ENCODE peak calls at places on chromosomes 2 and 18, in four cellular contexts. One of them, this sample, is unnamed.

GRCh38 chr2:49973917-49974368 is 819.6 kb upstream of the FSHR start:
- DNase-seq in GM12892: no peak
- DNase-seq in body of pancreas: peak; percentile 51
- DNase-seq in adrenal gland: peak; percentile 24
- DNase-seq in this sample: no peak

GRCh38 chr2:12197133-12197532 is 450.7 kb downstream of the LPIN1 start:
- DNase-seq in GM12892: no peak
- DNase-seq in body of pancreas: no peak
- DNase-seq in adrenal gland: no peak
- DNase-seq in this sample: no peak

GRCh38 chr2:215907147-215907546 is 106.2 kb downstream of the MREG start:
- DNase-seq in GM12892: no peak
- DNase-seq in body of pancreas: no peak
- DNase-seq in adrenal gland: no peak
- DNase-seq in this sample: no peak

GRCh38 chr18:29172151-29173015 is 995.5 kb upstream of the CDH2 start:
- DNase-seq in GM12892: no peak
- DNase-seq in body of pancreas: no peak
- DNase-seq in adrenal gland: no peak
- DNase-seq in this sample: no peak

GRCh38 chr2:215068399-215068798 is 70.0 kb downstream of the ABCA12 start:
- DNase-seq in GM12892: no peak
- DNase-seq in body of pancreas: no peak
- DNase-seq in adrenal gland: no peak
- DNase-seq in this sample: no peak

GRCh38 chr2:120803764-120804335 is 68.2 kb downstream of the GLI2 start:
- DNase-seq in GM12892: no peak
- DNase-seq in body of pancreas: no peak
- DNase-seq in adrenal gland: no peak
- DNase-seq in this sample: no peak

GRCh38 chr2:212147921-212148513 is 390.6 kb downstream of the ERBB4 start:
- DNase-seq in GM12892: no peak
- DNase-seq in body of pancreas: no peak
- DNase-seq in adrenal gland: no peak
- DNase-seq in this sample: no peak

GRCh38 chr18:50790956-50791355 is 28.9 kb downstream of the MRO start:
- DNase-seq in GM12892: no peak
- DNase-seq in body of pancreas: no peak
- DNase-seq in adrenal gland: no peak
- DNase-seq in this sample: no peak

GRCh38 chr2:225894240-225894980 is 494.9 kb downstream of the NYAP2 start:
- DNase-seq in GM12892: no peak
- DNase-seq in body of pancreas: no peak
- DNase-seq in adrenal gland: no peak
- DNase-seq in this sample: no peak

GRCh38 chr18:56563568-56563967 is 74.8 kb downstream of the TXNL1 start:
- DNase-seq in GM12892: no peak
- DNase-seq in body of pancreas: no peak
- DNase-seq in adrenal gland: no peak
- DNase-seq in this sample: peak; percentile 47

GRCh38 chr2:189874571-189875320 is 90.5 kb downstream of the PMS1 start:
- DNase-seq in GM12892: no peak
- DNase-seq in body of pancreas: no peak
- DNase-seq in adrenal gland: no peak
- DNase-seq in this sample: no peak

GRCh38 chr2:72994282-72994990 is 77.1 kb downstream of the SFXN5 start:
- DNase-seq in GM12892: no peak
- DNase-seq in body of pancreas: no peak
- DNase-seq in adrenal gland: no peak
- DNase-seq in this sample: no peak

GRCh38 chr18:8889479-8889878 is 184.1 kb downstream of the MTCL1 start:
- DNase-seq in GM12892: no peak
- DNase-seq in body of pancreas: no peak
- DNase-seq in adrenal gland: no peak
- DNase-seq in this sample: no peak

GRCh38 chr2:8380026-8380425 is 301.8 kb upstream of the ID2 start:
- DNase-seq in GM12892: no peak
- DNase-seq in body of pancreas: peak; percentile 13
- DNase-seq in adrenal gland: peak; percentile 41
- DNase-seq in this sample: no peak

GRCh38 chr18:26568926-26569700 is 20.8 kb upstream of the KCTD1 start:
- DNase-seq in GM12892: no peak
- DNase-seq in body of pancreas: no peak
- DNase-seq in adrenal gland: no peak
- DNase-seq in this sample: no peak

GRCh38 chr18:39435986-39436385 is 1870.4 kb upstream of the CELF4 start:
- DNase-seq in GM12892: no peak
- DNase-seq in body of pancreas: no peak
- DNase-seq in adrenal gland: no peak
- DNase-seq in this sample: no peak

GRCh38 chr2:191366199-191366598 is 121.0 kb downstream of the MYO1B start:
- DNase-seq in GM12892: no peak
- DNase-seq in body of pancreas: no peak
- DNase-seq in adrenal gland: no peak
- DNase-seq in this sample: no peak

GRCh38 chr2:200658278-200658864 is 72.6 kb downstream of the AOX1 start:
- DNase-seq in GM12892: no peak
- DNase-seq in body of pancreas: peak; percentile 35
- DNase-seq in adrenal gland: peak; percentile 83
- DNase-seq in this sample: no peak

GRCh38 chr2:30185175-30185574 is 38.4 kb downstream of the YPEL5 start:
- DNase-seq in GM12892: no peak
- DNase-seq in body of pancreas: no peak
- DNase-seq in adrenal gland: no peak
- DNase-seq in this sample: no peak

GRCh38 chr2:212145111-212145510 is 393.5 kb downstream of the ERBB4 start:
- DNase-seq in GM12892: no peak
- DNase-seq in body of pancreas: no peak
- DNase-seq in adrenal gland: no peak
- DNase-seq in this sample: no peak

GRCh38 chr18:31983976-31984375 is 34.6 kb upstream of the RNF125 start:
- DNase-seq in GM12892: no peak
- DNase-seq in body of pancreas: no peak
- DNase-seq in adrenal gland: no peak
- DNase-seq in this sample: no peak

GRCh38 chr2:217387776-217388381 is 528.0 kb upstream of the TNP1 start:
- DNase-seq in GM12892: no peak
- DNase-seq in body of pancreas: no peak
- DNase-seq in adrenal gland: peak; percentile 61
- DNase-seq in this sample: no peak

GRCh38 chr2:64913357-64913869 is 75.8 kb upstream of the SLC1A4 start:
- DNase-seq in GM12892: no peak
- DNase-seq in body of pancreas: peak; percentile 26
- DNase-seq in adrenal gland: no peak
- DNase-seq in this sample: no peak

GRCh38 chr2:210476194-210477128 is at the start of gene LANCL1:
- DNase-seq in GM12892: peak; percentile 70
- DNase-seq in body of pancreas: peak; percentile 93
- DNase-seq in adrenal gland: peak; percentile 93
- DNase-seq in this sample: peak; percentile 91
- TF ChIP-seq POLR2A in GM12892: peak; percentile 85
- TF ChIP-seq POLR2A in body of pancreas: peak; percentile 57
- TF ChIP-seq POLR2A in adrenal gland: peak; percentile 35
- TF ChIP-seq POLR2A in this sample: no peak

DNA sequence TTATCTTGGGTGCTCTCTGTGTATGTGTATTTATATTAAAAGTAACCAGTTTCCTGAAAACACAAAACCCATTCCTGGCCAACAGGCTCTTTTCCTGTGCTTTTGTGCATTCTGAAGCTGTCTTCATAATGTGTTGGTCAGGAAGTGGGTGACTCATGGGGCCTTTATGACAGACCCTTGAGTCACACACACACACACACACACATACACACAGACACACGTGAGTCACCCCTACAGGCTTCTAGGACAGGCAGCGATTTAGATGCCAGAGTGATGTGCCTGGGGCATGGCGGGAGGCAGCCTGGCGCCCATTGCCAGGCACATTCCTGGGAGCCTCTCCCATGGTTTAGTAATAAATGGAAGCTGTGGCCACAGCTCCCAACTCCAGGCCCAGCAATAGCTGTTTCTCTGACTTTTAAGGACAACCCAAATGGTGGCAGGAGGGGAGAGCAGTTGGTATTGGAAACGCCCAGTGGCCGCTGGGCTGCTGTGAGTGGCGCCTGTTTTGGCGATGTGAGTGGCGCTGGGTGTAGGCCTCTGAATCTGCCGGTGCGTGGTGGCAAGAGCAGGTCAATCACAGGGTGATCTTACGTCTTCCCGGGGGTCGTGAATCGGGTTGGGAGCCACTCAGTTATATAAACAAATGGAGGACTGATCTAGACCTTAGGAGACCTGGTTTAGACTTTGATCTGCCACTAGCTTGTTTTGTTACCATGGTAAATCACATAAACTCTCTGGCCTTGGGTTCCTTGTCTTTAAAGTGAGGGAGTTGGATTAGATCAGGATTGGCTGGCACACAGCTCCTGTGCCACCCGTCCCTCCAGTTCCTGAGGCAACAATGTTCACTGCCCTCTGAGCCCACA is 150.7 kb upstream of the DLX2 start:
- DNase-seq in GM12892: no peak
- DNase-seq in body of pancreas: peak; percentile 66
- DNase-seq in adrenal gland: peak; percentile 85
- DNase-seq in this sample: peak; percentile 74
- TF ChIP-seq POLR2A in GM12892: no peak
- TF ChIP-seq POLR2A in body of pancreas: no peak
- TF ChIP-seq POLR2A in adrenal gland: no peak
- TF ChIP-seq POLR2A in this sample: no peak

DNA sequence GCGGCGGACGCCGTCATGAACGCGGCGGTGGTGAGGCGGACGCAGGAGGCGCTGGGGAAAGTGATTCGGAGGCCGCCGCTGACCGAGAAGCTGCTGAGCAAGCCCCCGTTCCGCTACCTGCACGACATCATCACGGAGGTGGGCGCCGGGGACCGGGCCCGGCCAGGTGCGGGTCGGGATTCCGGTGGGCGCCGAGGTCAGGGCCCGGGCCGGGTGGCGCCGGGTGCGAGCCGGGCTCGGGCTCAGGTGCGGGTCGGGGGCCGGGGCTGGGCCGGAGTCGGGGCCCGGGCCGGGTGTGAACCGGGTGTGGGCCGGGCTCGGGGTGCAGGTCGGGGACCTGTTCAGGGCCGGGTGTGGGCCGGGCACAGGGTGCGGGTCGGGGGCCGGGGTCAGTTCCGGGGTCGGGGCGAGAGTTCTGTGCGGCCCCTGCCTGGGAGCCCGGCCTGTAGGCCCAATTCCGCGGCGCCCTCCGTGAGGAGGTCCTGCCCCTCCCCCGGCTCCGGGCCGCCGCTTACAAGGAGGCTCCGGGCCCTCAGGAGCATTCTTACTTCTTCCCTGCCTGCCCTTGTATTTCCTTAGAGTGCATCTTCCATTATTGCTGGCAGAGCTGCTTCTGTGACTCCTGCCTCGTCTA is 447 bp downstream of the TRAF3IP1 start:
- DNase-seq in GM12892: no peak
- DNase-seq in body of pancreas: no peak
- DNase-seq in adrenal gland: peak; percentile 33
- DNase-seq in this sample: no peak
- TF ChIP-seq POLR2A in GM12892: no peak
- TF ChIP-seq POLR2A in body of pancreas: no peak
- TF ChIP-seq POLR2A in adrenal gland: no peak
- TF ChIP-seq POLR2A in this sample: no peak

GRCh38 chr2:235668782-235669181 is 174.9 kb downstream of the AGAP1 start:
- DNase-seq in GM12892: no peak
- DNase-seq in body of pancreas: no peak
- DNase-seq in adrenal gland: no peak
- DNase-seq in this sample: no peak

GRCh38 chr2:235672720-235673119 is 178.9 kb downstream of the AGAP1 start:
- DNase-seq in GM12892: no peak
- DNase-seq in body of pancreas: no peak
- DNase-seq in adrenal gland: no peak
- DNase-seq in this sample: no peak

GRCh38 chr2:235669269-235669831 is 175.5 kb downstream of the AGAP1 start:
- DNase-seq in GM12892: no peak
- DNase-seq in body of pancreas: peak; percentile 59
- DNase-seq in adrenal gland: peak; percentile 34
- DNase-seq in this sample: peak; percentile 94

GRCh38 chr2:235670974-235671787 is 177.3 kb downstream of the AGAP1 start:
- DNase-seq in GM12892: no peak
- DNase-seq in body of pancreas: no peak
- DNase-seq in adrenal gland: no peak
- DNase-seq in this sample: no peak

GRCh38 chr2:235669983-235670962 is 176.4 kb downstream of the AGAP1 start:
- DNase-seq in GM12892: no peak
- DNase-seq in body of pancreas: peak; percentile 43
- DNase-seq in adrenal gland: peak; percentile 70
- DNase-seq in this sample: peak; percentile 92
- TF ChIP-seq POLR2A in GM12892: no peak
- TF ChIP-seq POLR2A in body of pancreas: no peak
- TF ChIP-seq POLR2A in adrenal gland: no peak
- TF ChIP-seq POLR2A in this sample: no peak

DNA sequence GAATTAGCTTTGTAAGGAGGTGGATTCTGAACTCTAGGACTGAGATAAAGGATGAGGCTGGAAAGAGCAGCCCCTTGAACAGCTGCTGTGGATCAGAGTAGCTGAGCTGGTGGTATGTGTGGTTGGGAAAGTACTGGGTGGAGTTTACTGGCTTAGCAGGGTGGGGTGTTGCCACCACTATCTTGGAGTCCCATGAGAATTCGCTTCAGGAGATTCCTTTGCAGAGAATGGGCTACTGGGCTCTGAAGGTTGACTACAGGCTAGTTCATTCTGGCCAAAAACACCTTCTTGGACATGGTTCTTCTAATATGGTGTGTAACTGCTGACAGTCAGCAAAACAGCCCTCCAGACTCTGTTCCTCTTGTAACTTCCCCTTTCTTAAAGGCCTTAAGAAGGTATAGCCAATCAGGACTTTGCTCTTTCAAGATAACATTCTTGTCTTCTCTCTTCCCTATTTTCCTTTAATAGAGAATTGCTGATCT is 52.7 kb downstream of the TET3 start:
- DNase-seq in GM12892: no peak
- DNase-seq in body of pancreas: peak; percentile 34
- DNase-seq in adrenal gland: no peak
- DNase-seq in this sample: no peak
- TF ChIP-seq POLR2A in GM12892: no peak
- TF ChIP-seq POLR2A in body of pancreas: no peak
- TF ChIP-seq POLR2A in adrenal gland: no peak
- TF ChIP-seq POLR2A in this sample: no peak

DNA sequence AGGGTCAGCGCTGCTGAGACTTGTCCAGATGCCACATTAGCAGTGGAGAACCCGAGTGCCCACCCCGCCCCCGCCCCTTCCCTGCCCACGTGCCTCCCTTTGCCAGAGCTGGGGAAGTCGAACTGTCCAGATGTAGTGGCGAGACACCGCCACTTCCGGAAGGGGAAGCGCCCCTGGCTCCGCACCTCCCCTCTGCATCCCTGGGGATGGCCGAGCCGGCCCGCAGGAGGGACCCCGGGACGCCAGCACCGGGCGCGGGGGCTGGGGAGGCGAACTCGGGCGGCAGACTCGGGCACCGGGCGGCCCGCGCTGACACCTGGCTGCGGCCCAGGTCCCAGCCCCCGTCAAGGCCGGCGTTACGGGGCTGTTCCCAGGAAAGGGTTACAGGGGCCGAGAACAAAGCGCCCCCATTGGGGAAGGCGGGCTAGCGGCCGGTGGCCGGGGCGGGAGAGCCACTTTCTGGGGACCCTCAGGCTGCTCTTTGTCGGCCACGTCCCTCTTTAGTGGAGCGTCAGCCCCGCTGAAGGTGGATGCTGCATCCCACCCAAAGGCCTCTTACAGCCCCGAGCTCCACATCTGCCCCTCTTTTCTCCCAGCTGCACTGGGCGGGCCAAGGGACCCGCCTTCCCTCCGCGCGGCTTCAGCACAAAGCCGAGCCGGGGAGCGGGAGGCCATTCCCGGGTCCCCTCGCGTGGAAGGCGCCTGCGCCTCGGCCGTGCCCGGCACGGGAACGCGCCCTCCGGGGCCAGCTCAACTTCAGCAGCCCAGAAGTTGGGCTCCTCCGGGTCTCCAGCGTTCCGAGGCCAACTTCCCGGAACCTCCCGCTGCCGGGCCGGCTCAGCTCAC is 1.4 kb downstream of the SDC1 start:
- DNase-seq in GM12892: no peak
- DNase-seq in body of pancreas: peak; percentile 46
- DNase-seq in adrenal gland: peak; percentile 62
- DNase-seq in this sample: peak; percentile 89
- TF ChIP-seq POLR2A in GM12892: peak; percentile 53
- TF ChIP-seq POLR2A in body of pancreas: peak; percentile 25
- TF ChIP-seq POLR2A in adrenal gland: peak; percentile 47
- TF ChIP-seq POLR2A in this sample: no peak

This sample was measured in upper lobe of left lung.